ENCODE peak calls at places on chromosomes 13 and 19, in six cellular contexts. B is testis, D is colonic mucosa, J is tibial nerve, T is OCI-LY7, I is osteoblast. U is an unnamed sample.

GRCh38 chr19:1956143-1956537 is 15.2 kb downstream of the CSNK1G2 start:
- DNase-seq in B (no peak), D (no peak), J (no peak), T (no peak), I (no peak), U (no peak)

GRCh38 chr13:41854758-41855157 is 106.2 kb downstream of the VWA8 start:
- DNase-seq in B (no peak), D (no peak), J (no peak), T (no peak), I (no peak), U (no peak)

GRCh38 chr13:53473397-53473796 is 444.8 kb downstream of the OLFM4 start:
- DNase-seq in B (no peak), D (no peak), J (no peak), T (no peak), I (no peak), U (no peak)

GRCh38 chr19:8589177-8589714 is 12.0 kb upstream of the MYO1F start:
- DNase-seq in B (no peak), D (no peak), J (no peak), T (no peak), I (peak), U (no peak)

GRCh38 chr13:36417328-36417727 is 15.0 kb upstream of the CCNA1 start:
- DNase-seq in B (no peak), D (no peak), J (no peak), T (no peak), I (no peak), U (no peak)

GRCh38 chr13:20709782-20710181 is 6.3 kb downstream of the IL17D start:
- DNase-seq in B (no peak), D (no peak), J (no peak), T (no peak), I (peak), U (no peak)

GRCh38 chr13:67101730-67102467 is 128.2 kb downstream of the PCDH9 start:
- DNase-seq in B (no peak), D (no peak), J (no peak), T (no peak), I (no peak), U (no peak)

GRCh38 chr19:7497292-7497691 is 8.5 kb upstream of the PEX11G start:
- DNase-seq in B (no peak), D (no peak), J (no peak), T (no peak), I (peak), U (no peak)

GRCh38 chr13:37094840-37095239 is 10.6 kb downstream of the CSNK1A1L start:
- DNase-seq in B (no peak), D (no peak), J (no peak), T (no peak), I (no peak), U (no peak)

GRCh38 chr19:42282036-42282762 is 13.1 kb downstream of the CIC start:
- DNase-seq in B (no peak), D (no peak), J (peak), T (peak), I (peak), U (no peak)

GRCh38 chr19:35236638-35237400 is 8.3 kb upstream of the FAM187B start:
- DNase-seq in B (no peak), D (no peak), J (no peak), T (peak), I (no peak), U (peak)

GRCh38 chr19:57351867-57352266 is 796 bp downstream of the ZNF304 start:
- DNase-seq in B (no peak), D (no peak), J (no peak), T (no peak), I (no peak), U (no peak)

GRCh38 chr19:45515081-45515624 is 7.9 kb downstream of the VASP start:
- DNase-seq in B (no peak), D (peak), J (peak), T (peak), I (no peak), U (no peak)

GRCh38 chr19:43774103-43774939 is 6.5 kb downstream of the KCNN4 start:
- DNase-seq in B (peak), D (peak), J (peak), T (no peak), I (peak), U (no peak)

GRCh38 chr19:9436358-9436757 is 985 bp upstream of the ZNF266 start:
- DNase-seq in B (no peak), D (no peak), J (no peak), T (no peak), I (no peak), U (no peak)

DNA sequence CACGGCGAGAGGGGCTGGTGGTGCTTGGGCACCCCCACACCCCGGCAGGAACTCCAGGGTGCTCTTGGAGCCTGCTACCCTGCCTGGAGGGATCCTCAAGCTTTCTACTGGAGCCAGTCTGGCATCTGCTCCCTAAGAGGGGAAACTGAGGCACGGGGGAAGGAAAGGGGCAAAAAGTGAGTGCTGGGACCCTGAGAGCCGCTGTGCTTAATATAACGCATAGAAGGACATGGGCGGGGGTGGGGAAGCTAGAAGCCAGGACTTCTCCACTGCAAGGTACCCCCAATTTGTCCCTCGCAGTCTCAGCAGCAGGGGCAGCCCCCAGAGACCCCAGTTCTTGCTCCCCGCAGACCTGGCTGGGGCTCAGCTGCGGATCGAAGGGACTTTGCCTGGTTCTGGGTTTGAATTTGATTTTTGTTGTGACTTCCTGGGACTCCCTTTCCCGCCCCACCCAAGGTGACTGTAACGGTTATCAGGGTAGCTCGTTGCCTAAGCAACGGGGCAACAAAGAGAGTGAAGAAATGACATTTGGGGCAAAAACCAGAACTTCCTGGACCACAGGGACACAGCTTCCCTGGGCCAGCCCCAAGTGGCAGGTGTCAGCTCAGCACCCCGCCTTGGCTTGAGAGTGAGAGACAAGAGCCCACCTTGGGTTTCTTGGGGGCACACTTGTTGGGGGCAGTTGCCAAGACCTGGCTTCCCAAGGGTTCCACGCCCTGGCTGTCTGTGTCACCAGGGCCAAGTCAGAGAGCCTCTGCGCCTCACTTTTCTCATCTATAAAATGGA is 638 bp downstream of the ADGRE5 start:
- DNase-seq in B (no peak), D (peak), J (peak), T (peak), I (peak), U (no peak)
- H3K4me3 ChIP-seq in B (peak), D (peak), J (peak), T (peak), I (peak), U (no peak)

GRCh38 chr13:98495627-98496238 is 81.2 kb downstream of the STK24 start:
- DNase-seq in B (no peak), D (no peak), J (no peak), T (no peak), I (no peak), U (no peak)
- H3K27ac ChIP-seq in B (peak), D (no peak), J (peak), T (no peak), I (peak), U (no peak)

DNA sequence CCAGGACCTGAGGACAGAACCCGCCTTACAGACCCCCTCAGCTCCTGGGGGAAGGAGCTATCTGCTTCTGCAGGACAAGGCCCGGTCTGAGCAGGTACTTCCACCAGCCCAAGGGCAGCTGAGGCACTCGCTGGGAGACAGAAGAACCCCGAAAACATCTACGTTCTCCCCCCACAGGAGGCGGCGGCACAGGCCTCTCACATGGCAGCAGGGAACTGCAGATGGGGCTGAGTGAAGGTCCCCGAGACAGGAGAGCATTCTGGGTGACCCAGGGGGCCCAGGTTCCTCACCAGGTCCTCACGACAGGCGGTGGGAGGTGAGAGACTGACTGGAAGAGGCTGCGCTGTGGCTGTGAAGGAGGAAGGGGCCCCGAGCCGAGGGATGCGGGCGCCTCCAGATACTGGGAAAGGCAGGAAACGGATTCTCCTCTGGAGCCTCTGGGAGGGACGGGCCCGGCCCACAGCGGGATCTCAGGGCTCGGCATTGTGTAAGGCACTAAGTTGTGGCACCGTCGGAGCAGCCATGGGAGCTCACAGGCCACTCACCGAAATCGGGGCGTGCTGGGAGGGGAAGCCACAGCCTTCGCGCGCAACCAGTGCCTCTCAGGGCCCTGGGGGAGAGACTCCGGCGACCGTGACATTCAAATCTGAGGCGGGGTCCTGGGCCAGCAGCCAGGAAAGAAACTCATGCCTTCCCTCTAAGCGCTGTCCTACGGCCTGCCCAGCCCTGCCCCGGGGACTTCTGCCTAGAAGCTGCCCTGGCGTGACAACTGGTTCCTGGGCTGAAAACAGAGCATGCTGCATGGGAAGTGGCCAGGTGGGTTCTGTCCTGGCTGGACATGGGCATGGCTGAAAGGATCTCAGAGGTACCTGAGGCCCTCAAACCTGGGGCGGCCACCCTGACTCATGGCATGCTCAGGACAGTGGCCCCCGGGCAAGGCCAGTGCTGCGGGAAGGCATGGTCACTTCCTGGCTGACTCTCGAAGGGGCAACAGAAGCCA is 14.0 kb downstream of the RPL36 start:
- DNase-seq in B (no peak), D (no peak), J (no peak), T (no peak), I (peak), U (no peak)
- TF ChIP-seq CTCF in B (no peak), D (no peak), J (no peak), T (no peak), I (no peak), U (no peak)

DNA sequence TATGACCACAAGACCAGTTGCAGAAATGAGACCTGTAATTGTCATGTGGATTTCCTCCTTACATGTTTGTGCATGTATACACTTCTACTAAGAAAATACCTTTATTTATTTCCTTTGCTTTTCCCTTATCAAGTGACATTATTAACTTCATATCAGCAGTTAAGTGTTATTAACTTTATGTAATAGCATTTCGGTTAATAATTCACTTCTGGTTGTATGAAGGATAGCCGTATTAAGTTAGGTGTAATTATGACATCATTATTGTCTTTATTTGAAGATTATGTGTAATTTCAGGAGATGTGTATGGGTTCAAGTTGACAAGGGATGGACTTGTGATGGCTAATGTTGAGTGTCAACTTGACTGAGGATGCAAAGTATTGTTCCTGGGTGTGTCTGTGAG is 881.2 kb upstream of the ATXN8OS start:
- DNase-seq in B (no peak), D (no peak), J (no peak), T (no peak), I (no peak), U (no peak)
- H3K4me3 ChIP-seq in B (no peak), D (no peak), J (no peak), T (no peak), I (no peak), U (no peak)

GRCh38 chr13:113860579-113861432 is 3.1 kb downstream of the GAS6 start:
- DNase-seq in B (peak), D (peak), J (no peak), T (no peak), I (peak), U (peak)
- H3K27ac ChIP-seq in B (peak), D (peak), J (peak), T (no peak), I (no peak), U (peak)

GRCh38 chr19:11558881-11559828 is at the start of gene ELOF1:
- DNase-seq in B (peak), D (peak), J (peak), T (peak), I (peak), U (peak)
- TF ChIP-seq CTCF in B (no peak), D (no peak), J (peak), T (peak), I (no peak), U (peak)

DNA sequence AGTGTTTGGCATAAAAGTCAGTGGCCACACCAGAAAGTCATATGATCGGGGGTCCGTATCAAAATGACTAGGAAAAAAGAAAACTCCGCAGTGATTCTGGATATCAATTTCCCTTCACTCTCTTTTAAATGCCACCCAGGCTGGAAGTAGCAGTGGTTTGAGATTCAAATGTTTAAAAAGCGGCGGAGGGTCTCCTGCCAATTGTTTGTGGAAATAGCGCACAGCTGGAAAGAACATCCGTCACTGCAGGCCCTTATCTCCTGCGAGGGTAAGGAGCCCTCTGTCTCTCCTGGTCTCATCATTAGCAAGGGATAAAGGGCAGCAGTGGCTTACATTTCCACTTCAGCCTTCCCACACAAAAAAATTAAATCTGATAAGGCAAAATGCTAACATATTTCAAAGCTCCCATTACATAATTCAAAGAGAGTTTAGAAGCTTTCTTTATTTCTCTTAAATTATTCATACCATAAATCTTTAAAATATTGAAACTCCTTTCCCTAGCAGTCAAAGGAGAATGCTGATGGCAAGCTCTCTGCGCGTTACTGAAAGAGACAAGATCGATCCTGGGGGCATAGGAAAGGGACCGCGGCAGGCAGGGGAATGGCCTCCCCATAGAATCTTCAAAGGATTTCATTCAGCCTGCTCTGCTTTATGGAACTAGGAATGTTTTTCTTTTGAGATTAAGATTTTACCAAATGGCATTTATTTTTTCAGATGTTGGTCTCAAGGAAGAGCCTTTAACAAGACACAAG is 35.0 kb downstream of the AMER2 start:
- DNase-seq in B (no peak), D (peak), J (no peak), T (no peak), I (no peak), U (no peak)
- H3K4me3 ChIP-seq in B (no peak), D (no peak), J (no peak), T (no peak), I (no peak), U (no peak)

DNA sequence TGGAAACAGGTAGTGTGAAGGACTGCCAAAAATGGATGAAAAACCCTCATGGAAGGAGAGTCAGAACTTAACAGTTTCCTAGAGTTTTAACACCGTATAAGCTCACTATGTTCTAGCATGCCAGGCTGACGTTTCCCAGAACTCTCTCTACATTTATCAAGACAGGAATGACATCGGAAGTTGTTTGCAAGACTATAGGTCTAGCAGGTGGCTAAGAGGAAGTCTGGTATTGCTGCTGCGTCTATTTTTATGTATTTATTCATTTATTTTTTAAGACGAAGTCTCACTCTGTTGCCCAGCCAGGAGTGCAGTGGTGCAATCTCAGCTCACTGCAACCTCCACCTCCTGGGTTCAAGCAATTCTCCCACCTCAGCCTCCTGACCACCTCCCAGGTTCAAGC is 20.5 kb upstream of the ARL11 start:
- DNase-seq in B (no peak), D (no peak), J (no peak), T (peak), I (no peak), U (no peak)
- H3K27ac ChIP-seq in B (no peak), D (no peak), J (no peak), T (peak), I (no peak), U (no peak)

GRCh38 chr19:46732172-46732938 is 13.5 kb upstream of the FKRP start:
- DNase-seq in B (no peak), D (no peak), J (no peak), T (no peak), I (no peak), U (no peak)

GRCh38 chr19:46731584-46731983 is 14.3 kb upstream of the FKRP start:
- DNase-seq in B (no peak), D (no peak), J (no peak), T (no peak), I (no peak), U (no peak)

GRCh38 chr19:46731007-46731501 is 14.1 kb upstream of the PRKD2 start:
- DNase-seq in B (no peak), D (no peak), J (no peak), T (no peak), I (peak), U (no peak)

GRCh38 chr19:46733693-46734240 is 12.1 kb upstream of the FKRP start:
- DNase-seq in B (no peak), D (no peak), J (no peak), T (no peak), I (no peak), U (no peak)

DNA sequence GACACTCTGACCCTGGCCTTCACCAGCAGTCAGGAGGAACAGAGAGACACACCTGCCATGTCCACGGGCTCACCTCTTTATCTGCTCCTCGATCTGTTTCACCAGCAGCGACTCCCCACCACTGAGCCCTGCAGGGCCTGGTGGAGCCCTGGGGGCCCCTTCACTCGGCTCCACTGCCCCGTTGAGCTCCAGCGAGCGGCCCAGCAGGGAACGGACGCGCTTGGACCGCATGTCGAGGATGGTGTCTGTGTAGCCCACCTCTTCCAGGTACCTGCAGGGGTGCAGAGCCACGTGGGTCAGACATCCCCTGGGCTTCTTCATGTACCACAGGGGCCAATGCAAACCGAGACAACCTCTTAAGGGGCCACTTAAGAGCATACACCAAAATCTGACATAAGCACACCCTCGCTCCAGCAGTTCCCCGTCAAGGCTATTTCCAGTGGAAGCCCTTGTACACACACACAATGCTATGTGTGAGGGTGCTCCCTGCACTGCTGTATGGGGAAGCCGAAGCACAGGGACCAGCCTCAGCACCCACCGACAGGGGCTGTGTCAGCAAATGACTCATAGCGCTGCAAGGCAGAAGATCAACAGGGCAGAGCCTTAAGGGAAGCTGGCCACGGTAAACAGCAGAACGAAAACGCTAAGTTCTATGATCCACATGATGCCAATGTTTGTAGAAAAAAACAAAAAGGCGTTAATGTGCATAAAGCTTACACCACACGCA is 12.7 kb upstream of the FKRP start:
- DNase-seq in B (peak), D (no peak), J (no peak), T (no peak), I (peak), U (no peak)
- TF ChIP-seq CTCF in B (no peak), D (no peak), J (peak), T (no peak), I (no peak), U (no peak)

U was measured in WERI-Rb-1.